ENCODE peak calls at places on chromosomes 6 and 20, in eight cellular contexts. L, O, S, Y, E, J, W and P are unnamed samples.

GRCh38 chr6:37209461-37210205 is 39.7 kb downstream of the PIM1 start:
- DNase-seq in L (no peak), O (no peak), S (no peak), Y (peak; percentile 79), E (no peak), J (no peak), W (no peak), P (no peak)

GRCh38 chr6:113893866-113894265 is 36.7 kb downstream of the MARCKS start:
- DNase-seq in L (no peak), O (no peak), S (no peak), Y (no peak), E (no peak), J (no peak), W (no peak), P (no peak)

GRCh38 chr6:51743999-51744398 is 343.4 kb downstream of the PKHD1 start:
- DNase-seq in L (peak; percentile 40), O (no peak), S (no peak), Y (no peak), E (no peak), J (no peak), W (no peak), P (no peak)

GRCh38 chr6:150377211-150377781 is 8.5 kb downstream of the IYD start:
- DNase-seq in L (no peak), O (no peak), S (no peak), Y (no peak), E (no peak), J (no peak), W (peak; percentile 40), P (peak; percentile 6)

GRCh38 chr6:132813173-132813856 is 1.1 kb upstream of the RPS12 start:
- DNase-seq in L (peak; percentile 34), O (peak; percentile 55), S (peak; percentile 62), Y (peak; percentile 48), E (no peak), J (peak; percentile 61), W (peak; percentile 69), P (peak; percentile 60)

GRCh38 chr6:75486850-75487568 is 6.6 kb downstream of the FILIP1 start:
- DNase-seq in L (no peak), O (no peak), S (peak; percentile 27), Y (no peak), E (no peak), J (no peak), W (no peak), P (no peak)

GRCh38 chr20:20837574-20838021 is 125.2 kb upstream of the RALGAPA2 start:
- DNase-seq in L (peak; percentile 76), O (no peak), S (peak; percentile 82), Y (peak; percentile 41), E (no peak), J (peak; percentile 32), W (peak; percentile 77), P (peak; percentile 80)

GRCh38 chr6:89693207-89693606 is 54.7 kb upstream of the LYRM2 start:
- DNase-seq in L (no peak), O (no peak), S (no peak), Y (no peak), E (no peak), J (no peak), W (no peak), P (no peak)

GRCh38 chr20:43322851-43323250 is 133.1 kb upstream of the PTPRT start:
- DNase-seq in L (no peak), O (no peak), S (peak; percentile 62), Y (no peak), E (no peak), J (no peak), W (no peak), P (no peak)

GRCh38 chr6:157314705-157315321 is 8.5 kb downstream of the TMEM242 start:
- DNase-seq in L (peak; percentile 75), O (peak; percentile 59), S (peak; percentile 78), Y (peak; percentile 21), E (no peak), J (peak; percentile 69), W (peak; percentile 72), P (peak; percentile 83)

GRCh38 chr6:119273799-119274595 is 75.6 kb downstream of the MAN1A1 start:
- DNase-seq in L (no peak), O (no peak), S (no peak), Y (no peak), E (no peak), J (no peak), W (no peak), P (no peak)

GRCh38 chr20:37907677-37908397 is 4.9 kb downstream of the VSTM2L start:
- DNase-seq in L (peak; percentile 93), O (peak; percentile 46), S (peak; percentile 83), Y (no peak), E (no peak), J (no peak), W (peak; percentile 85), P (peak; percentile 55)

GRCh38 chr6:6148192-6148815 is 141.6 kb upstream of the NRN1 start:
- DNase-seq in L (no peak), O (no peak), S (no peak), Y (no peak), E (no peak), J (no peak), W (no peak), P (no peak)

GRCh38 chr6:99604161-99605073 is 2.2 kb upstream of the PRDM13 start:
- DNase-seq in L (no peak), O (no peak), S (no peak), Y (no peak), E (no peak), J (no peak), W (peak; percentile 48), P (peak; percentile 61)
- TF ChIP-seq EZH2 in L (no peak), O (no peak), S (no peak), Y (no peak), E (peak; percentile 7), J (no peak), W (no peak), P (peak; percentile 94)

GRCh38 chr20:59438201-59438600 is 137.8 kb downstream of the EDN3 start:
- DNase-seq in L (no peak), O (no peak), S (no peak), Y (no peak), E (no peak), J (no peak), W (peak; percentile 74), P (no peak)

GRCh38 chr20:59439243-59439642 is 138.8 kb downstream of the EDN3 start:
- DNase-seq in L (no peak), O (no peak), S (no peak), Y (no peak), E (no peak), J (no peak), W (no peak), P (no peak)

GRCh38 chr20:59434950-59435349 is 134.5 kb downstream of the EDN3 start:
- DNase-seq in L (peak; percentile 7), O (peak; percentile 8), S (peak; percentile 52), Y (no peak), E (no peak), J (no peak), W (no peak), P (no peak)

GRCh38 chr20:59437601-59438031 is 137.2 kb downstream of the EDN3 start:
- DNase-seq in L (no peak), O (no peak), S (peak; percentile 48), Y (no peak), E (no peak), J (no peak), W (no peak), P (no peak)

DNA sequence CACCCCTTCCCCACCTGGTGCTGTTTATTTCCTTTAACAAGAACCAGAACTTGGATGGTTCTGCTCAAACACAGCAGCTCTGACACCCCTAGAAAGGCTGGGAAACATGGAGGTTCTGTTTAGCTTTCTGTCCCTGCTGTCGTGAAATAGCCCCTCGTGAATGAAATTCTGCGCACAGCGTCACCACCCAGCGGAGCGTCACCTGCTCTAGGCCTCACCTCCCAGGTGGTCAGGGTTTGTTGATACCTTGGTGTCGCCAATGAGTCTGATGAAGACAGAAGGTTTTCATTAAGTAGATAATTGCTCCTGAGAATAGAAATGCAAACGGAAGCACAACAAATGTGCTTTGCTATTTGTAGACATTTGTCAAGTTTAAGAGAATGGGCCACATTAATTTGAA is 135.1 kb downstream of the EDN3 start:
- DNase-seq in L (no peak), O (no peak), S (no peak), Y (no peak), E (no peak), J (no peak), W (no peak), P (no peak)
- H3K27me3 ChIP-seq in L (peaks cover 80% of the 10 kb centered on the region), O (no peaks in the 10 kb centered on the region), S (no peaks in the 10 kb centered on the region), Y (peaks cover 14% of the 10 kb centered on the region), E (no peaks in the 10 kb centered on the region), J (peaks cover 97% of the 10 kb centered on the region), W (no peaks in the 10 kb centered on the region), P (no peaks in the 10 kb centered on the region)

GRCh38 chr20:16246870-16247269 is 326.4 kb downstream of the KIF16B start:
- DNase-seq in L (no peak), O (no peak), S (no peak), Y (no peak), E (no peak), J (no peak), W (no peak), P (no peak)

GRCh38 chr20:16243470-16243869 is 329.8 kb downstream of the KIF16B start:
- DNase-seq in L (no peak), O (no peak), S (no peak), Y (no peak), E (no peak), J (no peak), W (no peak), P (no peak)

GRCh38 chr20:16245879-16246278 is 327.4 kb downstream of the KIF16B start:
- DNase-seq in L (no peak), O (no peak), S (no peak), Y (no peak), E (no peak), J (no peak), W (no peak), P (no peak)

GRCh38 chr20:16240355-16240754 is 332.9 kb downstream of the KIF16B start:
- DNase-seq in L (no peak), O (no peak), S (no peak), Y (no peak), E (no peak), J (no peak), W (no peak), P (no peak)

GRCh38 chr20:16241911-16242310 is 331.3 kb downstream of the KIF16B start:
- DNase-seq in L (peak; percentile 68), O (peak; percentile 11), S (no peak), Y (no peak), E (no peak), J (no peak), W (no peak), P (no peak)
- TF ChIP-seq CTCF in L (peak; percentile 64), O (peak; percentile 18), S (no peak), Y (no peak), E (no peak), J (no peak), W (peak; percentile 5), P (no peak)

DNA sequence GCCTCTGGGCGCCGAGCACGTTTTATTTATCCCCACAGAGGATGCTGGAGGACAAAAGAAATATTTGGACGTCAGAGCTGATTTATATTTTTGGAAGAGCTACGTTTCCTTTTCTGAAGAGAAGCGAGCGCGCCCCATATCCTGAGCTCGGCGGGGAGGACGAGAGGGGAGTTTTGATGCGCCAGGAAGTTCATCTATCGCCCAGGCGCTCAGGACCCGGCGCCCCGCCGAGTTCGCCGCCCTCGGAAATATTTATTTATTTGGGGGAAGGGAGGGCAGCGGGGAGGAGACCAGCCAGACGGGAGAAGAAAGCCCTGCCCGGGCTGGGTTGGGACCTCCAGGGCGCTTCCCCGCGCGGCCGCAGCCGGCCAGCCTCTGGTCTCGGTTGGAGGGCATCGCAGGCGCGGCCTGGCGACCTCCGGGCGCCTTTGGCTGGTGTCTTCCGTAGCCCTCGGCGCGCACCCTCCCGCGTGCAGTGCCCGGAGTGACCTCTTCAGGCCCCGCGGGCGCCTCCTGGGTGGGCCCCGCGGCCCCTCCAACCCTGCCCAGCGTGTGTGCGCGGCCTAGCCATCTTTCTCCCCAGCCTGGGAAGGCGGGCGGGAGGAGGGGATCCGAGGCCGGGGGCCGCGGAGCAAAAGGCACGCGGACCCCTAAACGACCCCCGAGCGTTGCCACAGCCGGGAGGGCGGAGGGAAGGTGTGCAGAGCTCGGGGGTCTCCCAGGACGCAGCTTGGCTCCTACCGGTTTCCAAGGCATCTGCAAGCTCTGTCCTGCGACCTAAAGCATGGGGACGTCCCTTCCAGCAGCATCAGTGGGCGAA is 5.4 kb upstream of the FOXF2 start:
- DNase-seq in L (no peak), O (no peak), S (no peak), Y (no peak), E (no peak), J (no peak), W (peak; percentile 55), P (peak; percentile 71)
- TF ChIP-seq EZH2 in L (no peak), O (no peak), S (peak; percentile 66), Y (no peak), E (no peak), J (no peak), W (peak; percentile 56), P (peak; percentile 34)